ENCODE peak calls at places on chromosomes 3 and 15, in six cellular contexts. K is dorsolateral prefrontal cortex, G is BE2C, L is AG20443, U is choroid plexus epithelial cell, Q is Right ventricle myocardium superior. X is an unnamed sample.

GRCh38 chr3:119645813-119646212 is 14.6 kb downstream of the POPDC2 start:
- DNase-seq in K (no peak), G (no peak), L (no peak), U (no peak), Q (no peak), X (no peak)

GRCh38 chr3:133158686-133159085 is 120.5 kb downstream of the TMEM108 start:
- DNase-seq in K (no peak), G (no peak), L (no peak), U (no peak), Q (no peak), X (no peak)

GRCh38 chr3:188214442-188214841 is 60.5 kb downstream of the LPP start:
- DNase-seq in K (no peak), G (no peak), L (no peak), U (no peak), Q (no peak), X (no peak)

GRCh38 chr3:193788189-193788946 is 195.4 kb downstream of the OPA1 start:
- DNase-seq in K (peak), G (peak), L (peak), U (peak), Q (peak), X (peak)

GRCh38 chr3:108472011-108472591 is 38.3 kb downstream of the MYH15 start:
- DNase-seq in K (no peak), G (peak), L (peak), U (peak), Q (no peak), X (peak)

GRCh38 chr3:16512435-16513140 is 911 bp downstream of the RFTN1 start:
- DNase-seq in K (no peak), G (no peak), L (peak), U (no peak), Q (peak), X (no peak)

GRCh38 chr15:26702381-26702780 is 70.5 kb downstream of the GABRB3 start:
- DNase-seq in K (no peak), G (no peak), L (no peak), U (no peak), Q (no peak), X (no peak)

GRCh38 chr3:184553385-184553784 is 8.2 kb upstream of the EPHB3 start:
- DNase-seq in K (peak), G (no peak), L (no peak), U (no peak), Q (no peak), X (no peak)

X was measured in cardiac fibroblast.